ENCODE peak calls at places on chromosomes 3 and 15, in four cellular contexts. C is heart left ventricle, M is transverse colon, Z is spleen. H is an unnamed sample.

GRCh38 chr3:45781271-45781670 is 15.1 kb downstream of the SLC6A20 start:
- DNase-seq in M (no peak), Z (no peak), C (no peak), H (no peak)

GRCh38 chr3:46334911-46335478 is 18.9 kb upstream of the CCR2 start:
- DNase-seq in C (no peak), Z (no peak), M (no peak), H (no peak)

GRCh38 chr3:63625161-63625560 is 27.3 kb upstream of the SNTN start:
- DNase-seq in M (no peak), Z (no peak), C (no peak), H (no peak)

GRCh38 chr15:49196856-49197255 is 26.8 kb downstream of the GALK2 start:
- DNase-seq in M (no peak), Z (no peak), C (no peak), H (no peak)

GRCh38 chr3:127525373-127525772 is 65.2 kb downstream of the TPRA1 start:
- DNase-seq in Z (no peak), C (no peak), M (no peak), H (no peak)

GRCh38 chr3:141373768-141374526 is 5.6 kb downstream of the ZBTB38 start:
- DNase-seq in Z (no peak), M (no peak), C (no peak), H (no peak)

GRCh38 chr3:105051972-105052371 is 314.7 kb upstream of the ALCAM start:
- DNase-seq in Z (no peak), C (no peak), M (no peak), H (no peak)

GRCh38 chr15:42035362-42035761 is 14.5 kb upstream of the PLA2G4E start:
- DNase-seq in C (no peak), M (peak), Z (no peak), H (no peak)

GRCh38 chr15:26767169-26767670 is 5.6 kb downstream of the GABRB3 start:
- DNase-seq in C (no peak), Z (no peak), M (no peak), H (no peak)

GRCh38 chr3:187490366-187490765 is 122.2 kb downstream of the RTP4 start:
- DNase-seq in M (no peak), C (no peak), Z (no peak), H (no peak)

GRCh38 chr3:160409812-160410610 is 10.6 kb downstream of the SMC4 start:
- DNase-seq in M (no peak), Z (no peak), C (no peak), H (no peak)

GRCh38 chr3:21356402-21356801 is 394.6 kb downstream of the ZNF385D start:
- DNase-seq in M (no peak), Z (no peak), C (no peak), H (no peak)

GRCh38 chr3:71629289-71630252 is 46.0 kb upstream of the FOXP1 start:
- DNase-seq in Z (no peak), M (no peak), C (peak), H (peak)

GRCh38 chr3:152574461-152575079 is 260.4 kb upstream of the P2RY1 start:
- DNase-seq in Z (no peak), M (peak), C (peak), H (peak)

GRCh38 chr15:92614791-92615785 is 40.5 kb downstream of the FAM174B start:
- DNase-seq in C (no peak), M (no peak), Z (no peak), H (no peak)

GRCh38 chr15:45341775-45342174 is 36.6 kb downstream of the GATM start:
- DNase-seq in M (no peak), C (no peak), Z (no peak), H (no peak)

GRCh38 chr15:59222106-59222505 is 15.5 kb downstream of the LDHAL6B start:
- DNase-seq in Z (no peak), C (no peak), M (no peak), H (no peak)

GRCh38 chr3:20558161-20558560 is 372.2 kb upstream of the SGO1 start:
- DNase-seq in Z (no peak), C (no peak), M (no peak), H (no peak)

GRCh38 chr3:194323785-194324735 is 27.1 kb downstream of the CPN2 start:
- DNase-seq in C (peak), Z (no peak), M (peak), H (no peak)

GRCh38 chr3:168812234-168812633 is 716.5 kb upstream of the GOLIM4 start:
- DNase-seq in C (no peak), M (no peak), Z (no peak), H (no peak)

GRCh38 chr15:45326280-45326679 is 52.1 kb downstream of the GATM start:
- DNase-seq in C (no peak), M (no peak), Z (no peak), H (no peak)

GRCh38 chr3:27883266-27883665 is 161.1 kb upstream of the EOMES start:
- DNase-seq in Z (no peak), C (no peak), M (no peak), H (no peak)

GRCh38 chr15:42053914-42054313 is 33.1 kb upstream of the PLA2G4E start:
- DNase-seq in C (no peak), Z (no peak), M (no peak), H (no peak)

GRCh38 chr3:44952689-44953088 is 23.3 kb downstream of the ZDHHC3 start:
- DNase-seq in M (no peak), C (no peak), Z (no peak), H (no peak)

GRCh38 chr3:160169139-160169830 is 55.9 kb upstream of the C3orf80 start:
- DNase-seq in Z (no peak), C (no peak), M (no peak), H (no peak)

GRCh38 chr3:116663161-116663885 is 46.3 kb upstream of the TUSC7 start:
- DNase-seq in M (no peak), Z (no peak), C (no peak), H (no peak)
- TF ChIP-seq POLR2A in M (no peak), Z (no peak), C (no peak), H (no peak)

GRCh38 chr3:77530870-77531269 is 491.0 kb downstream of the ROBO2 start:
- DNase-seq in M (no peak), Z (no peak), C (no peak), H (no peak)
- H3K27ac ChIP-seq in M (no peak), Z (no peak), C (no peak), H (peak)

DNA sequence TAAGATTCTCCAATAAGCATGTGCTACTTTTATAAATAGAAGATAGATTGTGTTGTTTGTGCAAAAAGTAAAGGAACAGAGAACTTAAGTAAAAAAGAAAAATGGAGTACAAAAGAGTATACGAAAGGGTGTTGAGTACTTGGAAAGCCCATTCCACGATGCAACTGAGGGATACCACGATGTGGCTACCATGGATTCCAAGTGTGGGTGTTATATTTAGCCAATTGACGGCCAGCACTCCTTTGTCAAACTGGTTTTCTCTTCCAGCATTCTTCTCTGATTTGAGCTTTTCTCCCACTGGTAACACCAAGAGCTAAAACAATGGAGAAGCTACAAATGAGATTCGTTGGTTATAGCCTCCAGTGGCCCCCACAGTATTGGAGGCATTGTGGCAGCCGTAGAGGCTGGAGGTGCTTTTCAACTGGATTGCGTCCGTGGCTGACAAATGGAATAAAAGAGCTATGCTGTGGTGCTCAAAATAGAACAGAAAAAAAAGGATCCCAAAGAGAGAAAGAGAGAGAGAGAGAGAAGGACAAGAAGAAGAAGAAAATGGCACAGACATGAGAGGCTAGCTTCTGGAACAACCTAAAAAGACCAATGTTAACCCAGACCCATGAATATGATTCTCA is 345.3 kb downstream of the RORA start:
- DNase-seq in Z (no peak), M (no peak), C (no peak), H (no peak)
- H3K4me3 ChIP-seq in Z (no peak), M (no peak), C (no peak), H (no peak)

DNA sequence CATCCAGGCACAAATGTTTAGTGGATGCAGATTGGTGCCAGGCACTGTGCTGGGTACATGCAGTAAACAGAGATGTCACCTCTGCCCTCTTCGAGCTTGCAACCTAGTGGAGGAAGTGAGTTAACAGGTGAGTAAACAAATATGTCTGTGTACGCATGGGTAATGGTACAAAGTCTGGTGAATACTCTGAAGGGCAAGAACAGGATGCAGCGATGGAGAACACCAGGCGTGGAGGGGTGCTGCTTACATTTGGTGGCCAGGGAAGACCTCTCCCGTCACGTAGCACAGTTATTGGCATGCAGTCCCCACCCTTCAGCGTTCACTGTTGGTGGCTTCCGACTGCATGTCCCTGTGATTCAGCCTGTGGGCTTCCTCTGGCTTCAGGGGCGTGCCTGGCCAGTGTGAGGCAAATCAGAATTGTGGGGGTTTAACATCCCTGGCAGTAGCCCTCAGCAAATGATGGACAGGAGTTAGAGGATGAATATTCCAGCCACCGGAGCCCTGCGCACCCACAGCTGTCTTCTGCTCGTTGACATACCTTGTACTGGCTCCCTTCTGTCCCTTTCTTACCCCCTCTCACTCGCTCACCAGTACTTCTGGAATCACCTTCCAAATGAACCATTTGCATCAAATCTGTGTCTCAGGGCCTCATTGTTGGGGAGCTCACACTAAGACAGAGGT is 9.1 kb upstream of the HDAC11 start:
- DNase-seq in C (no peak), Z (peak), M (peak), H (no peak)
- TF ChIP-seq POLR2A in C (no peak), Z (no peak), M (no peak), H (no peak)

H was measured in tibial nerve.